ENCODE peak calls at places on chromosome 22, in ten cellular contexts. M is fibroblast of pulmonary artery; R is neuronal stem cell; S is HCT116; L is HL-60; K is coronary artery; Q is CD8-positive, alpha-beta T cell; N is breast epithelium; E is fibroblast of lung; W is prostate gland. X is an unnamed sample.
A peak's percentile ranks its signal among the peaks of the same experiment; 100 is the strongest.

GRCh38 chr22:49752598-49753091 is 75.0 kb downstream of the BRD1 start:
- DNase-seq in K (peak; percentile 57), M (no peak), L (no peak), S (no peak), E (no peak), W (no peak), R (no peak), Q (no peak), N (no peak), X (no peak)

GRCh38 chr22:33576205-33576604 is 344.1 kb downstream of the LARGE1 start:
- DNase-seq in K (no peak), L (no peak), R (no peak), W (no peak), N (no peak), Q (no peak), M (no peak), S (no peak), E (no peak), X (no peak)

GRCh38 chr22:20783844-20784723 is 10.2 kb downstream of the SERPIND1 start:
- DNase-seq in S (peak; percentile 34), N (no peak), L (peak; percentile 52), Q (peak; percentile 17), E (peak; percentile 64), R (peak; percentile 35), W (peak; percentile 55), K (no peak), M (peak; percentile 76), X (no peak)

GRCh38 chr22:23837911-23838685 is 708 bp downstream of the DERL3 start:
- DNase-seq in R (no peak), L (peak; percentile 60), S (no peak), E (no peak), M (no peak), K (no peak), Q (no peak), W (no peak), N (no peak), X (no peak)

GRCh38 chr22:27438271-27438980 is 363.1 kb downstream of the MN1 start:
- DNase-seq in K (no peak), W (peak; percentile 25), R (peak; percentile 54), Q (no peak), M (no peak), E (peak; percentile 48), N (no peak), L (no peak), S (no peak), X (no peak)

GRCh38 chr22:22235564-22235963 is 9.0 kb upstream of the VPREB1 start:
- DNase-seq in S (no peak), N (no peak), W (no peak), L (no peak), K (no peak), R (no peak), M (peak; percentile 26), Q (peak; percentile 34), E (no peak), X (no peak)

GRCh38 chr22:17370036-17370765 is 941 bp downstream of the CECR2 start:
- DNase-seq in E (no peak), L (no peak), S (no peak), Q (no peak), M (no peak), K (no peak), N (no peak), W (no peak), R (no peak), X (no peak)

GRCh38 chr22:27993201-27993635 is 74.2 kb upstream of the PITPNB start:
- DNase-seq in N (peak; percentile 41), E (no peak), W (no peak), M (no peak), S (no peak), Q (no peak), K (peak; percentile 68), R (no peak), L (no peak), X (no peak)

GRCh38 chr22:40712311-40712710 is 33.0 kb downstream of the MCHR1 start:
- DNase-seq in R (no peak), S (no peak), Q (no peak), N (no peak), W (no peak), K (no peak), L (no peak), M (no peak), E (no peak), X (no peak)

GRCh38 chr22:24455751-24456426 is 28.5 kb downstream of the ADORA2A start:
- DNase-seq in W (no peak), S (no peak), Q (no peak), R (no peak), M (no peak), E (no peak), N (no peak), K (no peak), L (no peak), X (no peak)

GRCh38 chr22:45192701-45193187 is 29.0 kb downstream of the NUP50 start:
- DNase-seq in S (no peak), W (no peak), N (no peak), L (no peak), E (no peak), M (no peak), R (no peak), K (no peak), Q (no peak), X (no peak)

GRCh38 chr22:40819741-40820140 is 595 bp upstream of the SLC25A17 start:
- DNase-seq in S (no peak), W (no peak), E (peak; percentile 15), M (peak; percentile 49), L (peak; percentile 30), K (no peak), N (no peak), R (no peak), Q (no peak), X (no peak)

GRCh38 chr22:23389271-23390071 is 190.6 kb downstream of the IGLL1 start:
- DNase-seq in K (no peak), S (no peak), Q (no peak), W (no peak), N (no peak), R (no peak), M (no peak), E (no peak), L (no peak), X (no peak)

GRCh38 chr22:40215266-40215665 is 37.5 kb downstream of the TNRC6B start:
- DNase-seq in R (no peak), W (no peak), K (peak; percentile 50), S (no peak), M (no peak), Q (no peak), E (no peak), N (no peak), L (peak; percentile 80), X (no peak)

DNA sequence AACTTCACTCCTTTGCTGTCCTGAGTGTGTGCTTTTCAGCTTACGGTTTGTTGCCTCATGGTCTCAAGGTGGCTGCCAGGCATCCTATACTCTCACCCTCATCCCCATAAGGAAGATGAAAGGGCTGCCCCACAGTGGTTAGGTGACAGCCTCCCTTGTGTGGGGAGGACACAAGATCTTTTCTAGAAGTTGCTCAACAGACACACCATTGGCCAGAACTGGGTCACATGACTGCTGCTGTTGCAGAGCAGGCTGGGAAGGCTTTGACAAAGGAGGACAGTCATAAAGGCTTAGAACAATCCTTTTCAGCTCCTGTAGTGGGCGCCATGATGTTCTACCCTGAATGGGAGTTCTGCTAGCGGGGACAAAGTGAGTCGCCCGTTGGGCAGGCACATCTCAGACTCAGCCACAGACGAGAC is 69.7 kb upstream of the RASD2 start:
- DNase-seq in N (no peak), K (no peak), Q (no peak), W (no peak), E (peak; percentile 52), S (peak; percentile 28), L (no peak), R (no peak), M (no peak), X (no peak)
- H3K4me3 ChIP-seq in N (no peak overlapping the region), K (no peak overlapping the region), Q (no peak overlapping the region), W (no peak overlapping the region), E (no peak overlapping the region), S (no peak overlapping the region), L (no peak overlapping the region), R (no peak overlapping the region), M (no peak overlapping the region), X (no peak overlapping the region)

DNA sequence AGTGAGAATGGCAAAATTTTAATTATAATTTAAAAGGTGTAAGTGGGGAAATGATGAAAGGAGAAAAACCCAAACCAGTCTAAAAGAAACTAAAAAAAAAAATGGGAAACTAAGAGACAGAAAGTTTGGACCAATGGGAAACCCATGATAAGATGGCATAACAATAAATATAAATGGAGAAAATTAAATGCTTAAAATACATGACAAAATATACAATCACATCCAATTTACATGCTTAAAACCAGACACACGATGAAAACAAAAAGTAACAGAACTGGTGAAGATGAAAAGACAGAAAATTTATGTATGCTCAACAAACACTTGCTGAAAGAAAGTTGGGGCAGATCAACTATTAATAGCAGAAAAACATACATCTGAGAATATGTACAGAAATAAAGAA is 1471.1 kb downstream of the TBC1D22A start:
- DNase-seq in M (no peak), E (no peak), K (no peak), Q (no peak), W (no peak), N (no peak), S (no peak), R (no peak), L (no peak), X (no peak)
- H3K4me3 ChIP-seq in M (no peak overlapping the region), E (no peak overlapping the region), K (no peak overlapping the region), Q (no peak overlapping the region), W (no peak overlapping the region), N (no peak overlapping the region), S (no peak overlapping the region), R (no peak overlapping the region), L (no peak overlapping the region), X (no peak overlapping the region)

GRCh38 chr22:46519377-46519776 is 18.0 kb downstream of the CELSR1 start:
- DNase-seq in N (no peak), W (no peak), K (no peak), M (no peak), E (no peak), R (no peak), Q (no peak), L (no peak), S (no peak), X (no peak)
- H3K4me3 ChIP-seq in N (no peak overlapping the region), W (no peak overlapping the region), K (no peak overlapping the region), M (no peak overlapping the region), E (no peak overlapping the region), R (no peak overlapping the region), Q (no peak overlapping the region), L (no peak overlapping the region), S (no peak overlapping the region), X (no peak overlapping the region)

GRCh38 chr22:37148031-37148651 is 1.6 kb downstream of the IL2RB start:
- DNase-seq in R (no peak), L (no peak), E (no peak), S (no peak), M (no peak), Q (no peak), W (no peak), N (no peak), K (no peak), X (no peak)

GRCh38 chr22:37147186-37147990 is 2.3 kb downstream of the IL2RB start:
- DNase-seq in M (no peak), W (no peak), E (no peak), N (no peak), L (no peak), R (no peak), S (no peak), Q (no peak), K (no peak), X (no peak)

GRCh38 chr22:37144180-37144554 is 5.5 kb downstream of the IL2RB start:
- DNase-seq in L (no peak), R (no peak), S (no peak), K (no peak), W (no peak), E (no peak), Q (no peak), M (no peak), N (no peak), X (no peak)

GRCh38 chr22:37146507-37147180 is 3.1 kb downstream of the IL2RB start:
- DNase-seq in W (no peak), N (no peak), S (no peak), L (no peak), M (no peak), K (no peak), E (no peak), R (no peak), Q (no peak), X (no peak)

GRCh38 chr22:37145415-37146385 is 4.0 kb downstream of the IL2RB start:
- DNase-seq in E (no peak), R (no peak), Q (no peak), S (no peak), N (no peak), L (no peak), M (no peak), W (no peak), K (no peak), X (no peak)
- H3K4me3 ChIP-seq in E (no peak overlapping the region), R (no peak overlapping the region), Q (no peak overlapping the region), S (no peak overlapping the region), N (no peak overlapping the region), L (no peak overlapping the region), M (no peak overlapping the region), W (no peak overlapping the region), K (no peak overlapping the region), X (no peak overlapping the region)